ENCODE peak calls at places on chromosomes 5 and 9, in ten cellular contexts. G is cardiac muscle cell; X is tibial nerve; W is CD4-positive, alpha-beta memory T cell; Y is A549; E is ascending aorta; B is brain microvascular endothelial cell; I is CD8-positive, alpha-beta memory T cell; U is mesendoderm; T is CD8-positive, alpha-beta T cell. J is an unnamed sample.

GRCh38 chr5:110757118-110757729 is 18.4 kb downstream of the SLC25A46 start:
- DNase-seq in G (peak), X (peak), W (peak), Y (no peak), E (no peak), B (peak), I (peak), U (peak), T (no peak), J (peak)

GRCh38 chr5:120464627-120465280 is 654 bp downstream of the PRR16 start:
- DNase-seq in G (peak), X (no peak), W (no peak), Y (no peak), E (no peak), B (peak), I (no peak), U (peak), T (no peak), J (peak)

GRCh38 chr5:32522429-32523143 is 62.8 kb upstream of the SUB1 start:
- DNase-seq in G (no peak), X (peak), W (peak), Y (no peak), E (peak), B (peak), I (no peak), U (no peak), T (peak), J (no peak)

GRCh38 chr5:75733767-75734166 is 16.5 kb upstream of the POC5 start:
- DNase-seq in G (no peak), X (no peak), W (no peak), Y (no peak), E (no peak), B (no peak), I (no peak), U (no peak), T (no peak), J (no peak)

GRCh38 chr5:142197098-142197497 is 88.5 kb downstream of the NDFIP1 start:
- DNase-seq in G (no peak), X (no peak), W (no peak), Y (no peak), E (no peak), B (no peak), I (no peak), U (no peak), T (no peak), J (no peak)

GRCh38 chr5:52859619-52860018 is 71.9 kb downstream of the ITGA1 start:
- DNase-seq in G (no peak), X (no peak), W (no peak), Y (no peak), E (no peak), B (peak), I (no peak), U (no peak), T (no peak), J (no peak)

GRCh38 chr9:100478192-100478591 is 5.2 kb downstream of the TMEFF1 start:
- DNase-seq in G (no peak), X (no peak), W (no peak), Y (no peak), E (no peak), B (no peak), I (no peak), U (no peak), T (no peak), J (no peak)

GRCh38 chr5:59746261-59746765 is 147.2 kb downstream of the PDE4D start:
- DNase-seq in G (no peak), X (no peak), W (no peak), Y (peak), E (no peak), B (peak), I (no peak), U (no peak), T (no peak), J (no peak)

GRCh38 chr5:95110112-95110511 is 174.8 kb downstream of the MCTP1 start:
- DNase-seq in G (no peak), X (no peak), W (no peak), Y (no peak), E (no peak), B (no peak), I (no peak), U (peak), T (no peak), J (no peak)

GRCh38 chr5:148860599-148860998 is 34.2 kb downstream of the ADRB2 start:
- DNase-seq in G (no peak), X (no peak), W (no peak), Y (no peak), E (no peak), B (no peak), I (no peak), U (no peak), T (no peak), J (no peak)

GRCh38 chr5:146048994-146049703 is 56.2 kb downstream of the PLAC8L1 start:
- DNase-seq in G (peak), X (peak), W (no peak), Y (peak), E (no peak), B (peak), I (no peak), U (peak), T (no peak), J (peak)

GRCh38 chr5:2000591-2000990 is 117.9 kb upstream of the IRX4 start:
- DNase-seq in G (no peak), X (no peak), W (no peak), Y (no peak), E (no peak), B (no peak), I (no peak), U (no peak), T (no peak), J (no peak)

GRCh38 chr5:158770506-158770905 is 329.2 kb downstream of the EBF1 start:
- DNase-seq in G (no peak), X (no peak), W (no peak), Y (peak), E (no peak), B (no peak), I (no peak), U (peak), T (no peak), J (no peak)

GRCh38 chr9:948497-948896 is 28.0 kb upstream of the DMRT3 start:
- DNase-seq in G (no peak), X (no peak), W (no peak), Y (no peak), E (no peak), B (no peak), I (no peak), U (no peak), T (no peak), J (no peak)

GRCh38 chr9:12843735-12844134 is 68.9 kb downstream of the LURAP1L start:
- DNase-seq in G (no peak), X (no peak), W (no peak), Y (no peak), E (no peak), B (no peak), I (no peak), U (no peak), T (no peak), J (no peak)

GRCh38 chr5:130541617-130542221 is 623.3 kb downstream of the HINT1 start:
- DNase-seq in G (no peak), X (no peak), W (no peak), Y (no peak), E (no peak), B (peak), I (no peak), U (no peak), T (no peak), J (no peak)

GRCh38 chr5:143586781-143587362 is 183.4 kb upstream of the NR3C1 start:
- DNase-seq in G (no peak), X (no peak), W (no peak), Y (no peak), E (no peak), B (no peak), I (no peak), U (no peak), T (no peak), J (no peak)

GRCh38 chr5:176418251-176418650 is 1.9 kb upstream of the CLTB start:
- DNase-seq in G (no peak), X (no peak), W (no peak), Y (no peak), E (no peak), B (no peak), I (no peak), U (peak), T (no peak), J (no peak)

GRCh38 chr5:54091416-54092130 is 218.8 kb downstream of the ARL15 start:
- DNase-seq in G (no peak), X (no peak), W (no peak), Y (no peak), E (no peak), B (no peak), I (no peak), U (no peak), T (no peak), J (no peak)

GRCh38 chr5:127290019-127290945 is at the start of gene MEGF10:
- DNase-seq in G (peak), X (peak), W (no peak), Y (peak), E (no peak), B (peak), I (no peak), U (peak), T (no peak), J (peak)

GRCh38 chr5:91219141-91219802 is 163.8 kb downstream of the ARRDC3 start:
- DNase-seq in G (no peak), X (peak), W (no peak), Y (peak), E (no peak), B (peak), I (no peak), U (no peak), T (no peak), J (peak)

GRCh38 chr5:51380603-51381207 is 2.5 kb upstream of the ISL1 start:
- DNase-seq in G (peak), X (no peak), W (no peak), Y (peak), E (no peak), B (peak), I (no peak), U (peak), T (no peak), J (peak)

GRCh38 chr5:172634106-172634899 is 6.8 kb upstream of the NEURL1B start:
- DNase-seq in G (no peak), X (no peak), W (no peak), Y (no peak), E (no peak), B (no peak), I (no peak), U (no peak), T (no peak), J (no peak)

GRCh38 chr5:68771221-68771620 is 322.6 kb upstream of the SLC30A5 start:
- DNase-seq in G (no peak), X (no peak), W (no peak), Y (no peak), E (no peak), B (no peak), I (no peak), U (no peak), T (no peak), J (no peak)

GRCh38 chr5:29051509-29051908 is 2013.1 kb upstream of the CDH9 start:
- DNase-seq in G (no peak), X (no peak), W (no peak), Y (no peak), E (no peak), B (no peak), I (no peak), U (peak), T (no peak), J (no peak)

GRCh38 chr9:121363586-121363961 is 6.5 kb downstream of the STOM start:
- DNase-seq in G (no peak), X (no peak), W (no peak), Y (no peak), E (no peak), B (no peak), I (no peak), U (no peak), T (no peak), J (no peak)

GRCh38 chr5:126108505-126108904 is 314.7 kb upstream of the GRAMD2B start:
- DNase-seq in G (no peak), X (no peak), W (no peak), Y (no peak), E (no peak), B (no peak), I (no peak), U (no peak), T (no peak), J (no peak)

GRCh38 chr5:33891731-33892418 is at the start of gene ADAMTS12:
- DNase-seq in G (peak), X (no peak), W (no peak), Y (no peak), E (no peak), B (peak), I (no peak), U (peak), T (no peak), J (peak)

GRCh38 chr9:4973246-4973645 is 11.8 kb upstream of the JAK2 start:
- DNase-seq in G (no peak), X (no peak), W (no peak), Y (no peak), E (no peak), B (no peak), I (no peak), U (peak), T (no peak), J (no peak)

GRCh38 chr5:51995773-51996306 is 612.6 kb downstream of the ISL1 start:
- DNase-seq in G (no peak), X (no peak), W (no peak), Y (no peak), E (no peak), B (no peak), I (no peak), U (no peak), T (no peak), J (no peak)

GRCh38 chr5:141869514-141869913 is 8.7 kb downstream of the PCDH1 start:
- DNase-seq in G (no peak), X (no peak), W (no peak), Y (no peak), E (no peak), B (no peak), I (no peak), U (no peak), T (no peak), J (no peak)

GRCh38 chr9:86341007-86341491 is 13.2 kb downstream of the TUT7 start:
- DNase-seq in G (no peak), X (no peak), W (no peak), Y (no peak), E (no peak), B (no peak), I (no peak), U (no peak), T (no peak), J (no peak)

GRCh38 chr9:130327070-130327780 is 61.7 kb downstream of the HMCN2 start:
- DNase-seq in G (peak), X (no peak), W (no peak), Y (peak), E (no peak), B (no peak), I (no peak), U (peak), T (no peak), J (no peak)

GRCh38 chr5:149228610-149229297 is 42.9 kb upstream of the AFAP1L1 start:
- DNase-seq in G (peak), X (peak), W (no peak), Y (peak), E (no peak), B (peak), I (no peak), U (peak), T (no peak), J (peak)

GRCh38 chr9:89814340-89815040 is 209.7 kb downstream of the GADD45G start:
- DNase-seq in G (no peak), X (no peak), W (no peak), Y (no peak), E (no peak), B (peak), I (no peak), U (no peak), T (no peak), J (peak)

GRCh38 chr9:120369608-120370220 is 210.3 kb downstream of the CDK5RAP2 start:
- DNase-seq in G (no peak), X (no peak), W (no peak), Y (no peak), E (no peak), B (no peak), I (no peak), U (no peak), T (no peak), J (no peak)

GRCh38 chr5:88675159-88675757 is 207.7 kb downstream of the MEF2C start:
- DNase-seq in G (no peak), X (no peak), W (no peak), Y (no peak), E (no peak), B (no peak), I (no peak), U (no peak), T (no peak), J (peak)

GRCh38 chr5:6407547-6408259 is 29.4 kb upstream of the MED10 start:
- DNase-seq in G (no peak), X (no peak), W (no peak), Y (no peak), E (no peak), B (no peak), I (no peak), U (no peak), T (no peak), J (no peak)

GRCh38 chr5:172765766-172766286 is 5.2 kb downstream of the DUSP1 start:
- DNase-seq in G (no peak), X (peak), W (no peak), Y (no peak), E (no peak), B (peak), I (no peak), U (no peak), T (no peak), J (no peak)

DNA sequence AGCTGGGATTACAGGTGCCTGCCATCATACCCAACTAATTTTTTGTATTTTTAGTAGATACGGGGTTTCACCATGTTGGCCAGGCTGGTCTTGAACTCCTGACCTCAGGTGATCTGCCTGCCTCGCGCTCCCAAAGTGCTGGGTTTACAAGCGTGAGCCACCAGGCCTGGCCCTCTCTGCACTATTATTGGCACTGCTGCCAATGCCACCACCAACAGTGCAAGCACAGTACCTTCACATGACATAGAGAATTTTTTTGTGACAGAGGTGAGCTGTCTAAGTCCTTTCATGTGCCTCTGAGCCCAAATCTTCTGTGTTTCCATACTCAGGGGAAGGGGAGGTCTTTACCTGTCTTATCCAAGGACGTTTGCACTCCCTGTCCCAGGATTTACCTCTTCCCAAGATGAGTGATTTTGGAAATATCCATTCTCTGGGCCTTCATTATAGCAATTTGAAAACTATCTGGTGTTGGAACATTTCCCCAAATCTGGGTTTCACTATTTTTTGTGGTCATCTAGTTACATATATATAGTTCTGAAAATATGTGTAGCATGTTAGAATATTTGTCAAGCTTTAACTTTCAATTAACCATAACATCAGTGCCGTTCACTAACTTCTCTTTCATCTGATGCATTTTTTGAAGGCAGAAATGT is 5.4 kb upstream of the CD180 start:
- DNase-seq in G (no peak), X (no peak), W (no peak), Y (no peak), E (no peak), B (no peak), I (no peak), U (no peak), T (no peak), J (no peak)
- H3K27ac ChIP-seq in G (no peak), X (no peak), W (no peak), Y (no peak), E (no peak), B (no peak), I (no peak), U (no peak), T (no peak), J (no peak)

GRCh38 chr5:55172937-55173695 is at the start of gene CDC20B:
- DNase-seq in G (peak), X (peak), W (peak), Y (peak), E (no peak), B (peak), I (peak), U (peak), T (peak), J (peak)

GRCh38 chr5:55173696-55174101 is 722 bp upstream of the CDC20B start:
- DNase-seq in G (no peak), X (no peak), W (no peak), Y (no peak), E (no peak), B (no peak), I (no peak), U (no peak), T (no peak), J (no peak)

GRCh38 chr5:55177078-55177477 is 4.1 kb upstream of the CDC20B start:
- DNase-seq in G (no peak), X (no peak), W (no peak), Y (no peak), E (no peak), B (no peak), I (no peak), U (no peak), T (no peak), J (no peak)

GRCh38 chr5:55175781-55176175 is 2.8 kb upstream of the CDC20B start:
- DNase-seq in G (no peak), X (no peak), W (no peak), Y (no peak), E (no peak), B (no peak), I (no peak), U (peak), T (no peak), J (no peak)

GRCh38 chr5:55176176-55176818 is 3.3 kb upstream of the CDC20B start:
- DNase-seq in G (peak), X (no peak), W (no peak), Y (peak), E (no peak), B (no peak), I (no peak), U (peak), T (no peak), J (peak)
- H3K4me3 ChIP-seq in G (peak), X (peak), W (no peak), Y (peak), E (peak), B (peak), I (peak), U (peak), T (no peak), J (peak)

GRCh38 chr9:81829201-81829882 is 98.9 kb upstream of the SPATA31D4 start:
- DNase-seq in G (no peak), X (no peak), W (no peak), Y (no peak), E (no peak), B (no peak), I (no peak), U (no peak), T (no peak), J (peak)
- H3K27ac ChIP-seq in G (no peak), X (peak), W (no peak), Y (no peak), E (no peak), B (no peak), I (no peak), U (no peak), T (no peak), J (peak)

GRCh38 chr5:80754900-80755299 is 100.1 kb upstream of the DHFR start:
- DNase-seq in G (no peak), X (peak), W (no peak), Y (no peak), E (no peak), B (peak), I (no peak), U (no peak), T (no peak), J (no peak)
- H3K4me3 ChIP-seq in G (no peak), X (no peak), W (no peak), Y (no peak), E (no peak), B (no peak), I (peak), U (no peak), T (peak), J (no peak)

GRCh38 chr5:179060116-179061008 is at the start of gene ZNF354C:
- DNase-seq in G (peak), X (peak), W (peak), Y (peak), E (peak), B (peak), I (peak), U (peak), T (peak), J (peak)
- H3K27ac ChIP-seq in G (no peak), X (peak), W (peak), Y (peak), E (peak), B (peak), I (peak), U (no peak), T (peak), J (peak)

GRCh38 chr5:132206782-132207181 is 20.9 kb downstream of the P4HA2 start:
- DNase-seq in G (no peak), X (no peak), W (no peak), Y (no peak), E (no peak), B (no peak), I (no peak), U (no peak), T (no peak), J (no peak)
- H3K4me3 ChIP-seq in G (no peak), X (no peak), W (no peak), Y (no peak), E (no peak), B (no peak), I (no peak), U (no peak), T (no peak), J (no peak)

GRCh38 chr5:56639491-56639890 is 175.9 kb upstream of the MAP3K1 start:
- DNase-seq in G (no peak), X (no peak), W (no peak), Y (no peak), E (no peak), B (no peak), I (no peak), U (peak), T (no peak), J (no peak)
- H3K27ac ChIP-seq in G (no peak), X (no peak), W (peak), Y (no peak), E (no peak), B (no peak), I (no peak), U (no peak), T (no peak), J (no peak)